ENCODE peak calls at places on chromosomes 7 and 10, in seven cellular contexts. E, Q, R, I, U, N and S are unnamed samples.

GRCh38 chr10:126373982-126374381 is 14.3 kb downstream of the ADAM12 start:
- DNase-seq in N (no peak), Q (no peak), I (no peak), R (no peak), E (no peak), U (no peak), S (no peak)

GRCh38 chr7:12315049-12315448 is 88.6 kb downstream of the VWDE start:
- DNase-seq in E (no peak), R (no peak), I (no peak), U (peak), Q (no peak), N (no peak), S (no peak)

GRCh38 chr10:33520223-33520622 is 185.8 kb upstream of the NRP1 start:
- DNase-seq in U (no peak), Q (no peak), E (no peak), I (no peak), R (no peak), N (no peak), S (no peak)

GRCh38 chr7:3607847-3608246 is 306.8 kb downstream of the SDK1 start:
- DNase-seq in E (no peak), I (peak), Q (no peak), U (no peak), N (no peak), R (no peak), S (no peak)

GRCh38 chr7:125847055-125847454 is 917.4 kb upstream of the POT1 start:
- DNase-seq in R (no peak), Q (no peak), E (no peak), I (no peak), U (no peak), N (no peak), S (no peak)

GRCh38 chr10:91043173-91043910 is 122.5 kb upstream of the ANKRD1 start:
- DNase-seq in I (no peak), E (no peak), U (no peak), Q (no peak), R (no peak), N (no peak), S (no peak)

GRCh38 chr7:151113344-151114150 is 27.3 kb downstream of the AGAP3 start:
- DNase-seq in I (no peak), Q (no peak), N (no peak), R (no peak), E (no peak), U (no peak), S (no peak)

GRCh38 chr7:32163141-32163806 is 93.1 kb upstream of the PDE1C start:
- DNase-seq in N (peak), U (no peak), E (no peak), Q (no peak), R (no peak), I (peak), S (no peak)

GRCh38 chr10:72784551-72785421 is 92.8 kb downstream of the MCU start:
- DNase-seq in N (peak), I (no peak), Q (no peak), U (no peak), R (no peak), E (no peak), S (no peak)

GRCh38 chr10:5761220-5761619 is 52.0 kb downstream of the GDI2 start:
- DNase-seq in N (no peak), R (no peak), U (no peak), E (no peak), Q (no peak), I (no peak), S (no peak)

GRCh38 chr7:17495655-17496396 is 197.4 kb downstream of the AHR start:
- DNase-seq in I (no peak), U (no peak), Q (no peak), R (no peak), N (no peak), E (no peak), S (no peak)

GRCh38 chr7:2386964-2387669 is 16.3 kb upstream of the CHST12 start:
- DNase-seq in I (no peak), E (no peak), Q (no peak), N (no peak), U (no peak), R (no peak), S (no peak)

GRCh38 chr10:35480150-35480549 is 125.0 kb upstream of the GJD4 start:
- DNase-seq in R (no peak), I (no peak), N (no peak), Q (no peak), U (no peak), E (no peak), S (no peak)

GRCh38 chr7:4040031-4040928 is 641.8 kb upstream of the FOXK1 start:
- DNase-seq in R (no peak), I (no peak), E (no peak), U (no peak), N (no peak), Q (no peak), S (no peak)

GRCh38 chr10:17533731-17534130 is 79.3 kb upstream of the ST8SIA6 start:
- DNase-seq in Q (no peak), E (no peak), R (no peak), N (no peak), U (no peak), I (no peak), S (no peak)

GRCh38 chr10:36765777-36766176 is 359.6 kb upstream of the ANKRD30A start:
- DNase-seq in I (no peak), E (no peak), R (no peak), N (peak), Q (no peak), U (no peak), S (no peak)

GRCh38 chr7:77425151-77426051 is 9.3 kb upstream of the GSAP start:
- DNase-seq in E (no peak), Q (no peak), N (no peak), I (no peak), U (peak), R (no peak), S (no peak)

GRCh38 chr10:64648915-64649314 is 1127.7 kb downstream of the REEP3 start:
- DNase-seq in I (no peak), E (no peak), U (peak), N (no peak), Q (no peak), R (no peak), S (no peak)

GRCh38 chr7:100893910-100894763 is 1.6 kb downstream of the ACHE start:
- DNase-seq in R (no peak), I (peak), E (no peak), Q (no peak), U (no peak), N (no peak), S (no peak)

GRCh38 chr7:77917500-77918262 is 119.1 kb downstream of the PHTF2 start:
- DNase-seq in R (no peak), I (peak), Q (no peak), U (no peak), N (no peak), E (no peak), S (no peak)

GRCh38 chr10:101601541-101601940 is 13.4 kb downstream of the DPCD start:
- DNase-seq in U (peak), I (no peak), N (no peak), Q (no peak), R (no peak), E (no peak), S (no peak)

GRCh38 chr10:72875250-72876055 is 18.1 kb upstream of the OIT3 start:
- DNase-seq in U (peak), Q (no peak), R (no peak), E (no peak), N (no peak), I (no peak), S (no peak)